ENCODE peak calls at places on chromosomes 16 and 17, in ten cellular contexts. L is hepatic stellate cell; U is foreskin fibroblast; D is GM10248; C is CD4-positive, CD25-positive, alpha-beta regulatory T cell; N is stimulated activated CD8-positive, alpha-beta memory T cell treated with anti-CD3 and anti-CD28 coated beads, Interleukin-15, amount 100 ng/mL, for 1 hour; V is stimulated activated CD4-positive, alpha-beta T cell treated with anti-CD3 and anti-CD28 coated beads, TNF-alpha, amount 100 ng/mL, for 48 hours; X is NCI-H1092 treated with DMSO at 0.1 percent for 48 hours; J is HTR-8/SVneo; T is activated naive CD4-positive, alpha-beta T cell. G is an unnamed sample.

GRCh38 chr17:489758-490329 is 137.2 kb upstream of the RPH3AL start:
- DNase-seq in C (peak; percentile 74), J (peak; percentile 63), L (peak; percentile 68), X (no peak), U (peak; percentile 46), V (peak; percentile 45), T (no peak), D (peak; percentile 50), N (peak; percentile 32), G (no peak)

GRCh38 chr17:83177611-83178532 is 98.5 kb downstream of the METRNL start:
- DNase-seq in T (no peak), C (no peak), L (no peak), J (no peak), N (no peak), U (no peak), V (no peak), D (no peak), X (no peak), G (no peak)

GRCh38 chr17:27376637-27377547 is 79.4 kb upstream of the KSR1 start:
- DNase-seq in U (peak; percentile 59), N (no peak), D (no peak), L (no peak), X (no peak), C (no peak), J (no peak), T (no peak), V (no peak), G (no peak)

GRCh38 chr16:16090238-16090637 is 133.1 kb downstream of the ABCC6 start:
- DNase-seq in J (no peak), D (no peak), N (no peak), T (no peak), C (no peak), X (no peak), L (no peak), V (no peak), U (no peak), G (no peak)

GRCh38 chr16:24540575-24541240 is 1.3 kb downstream of the RBBP6 start:
- DNase-seq in J (no peak), V (no peak), N (no peak), D (peak; percentile 18), C (peak; percentile 42), L (no peak), X (peak; percentile 20), U (no peak), T (no peak), G (no peak)

GRCh38 chr17:62827722-62828498 is 19.8 kb upstream of the MARCHF10 start:
- DNase-seq in N (no peak), V (no peak), C (no peak), D (no peak), U (no peak), X (no peak), T (no peak), L (peak; percentile 26), J (no peak), G (no peak)

GRCh38 chr17:13337864-13338371 is 263.8 kb downstream of the HS3ST3A1 start:
- DNase-seq in L (peak; percentile 26), J (peak; percentile 34), U (peak; percentile 60), C (peak; percentile 25), V (no peak), D (peak; percentile 16), N (no peak), X (peak; percentile 70), T (no peak), G (peak; percentile 26)

GRCh38 chr17:19337712-19338023 is 24.9 kb downstream of the B9D1 start:
- DNase-seq in J (no peak), N (no peak), L (no peak), V (no peak), C (no peak), U (no peak), X (no peak), D (no peak), T (no peak), G (no peak)

GRCh38 chr17:48453447-48453846 is 23.4 kb upstream of the SKAP1 start:
- DNase-seq in D (no peak), V (no peak), J (no peak), N (no peak), U (no peak), T (no peak), L (no peak), X (no peak), C (peak; percentile 77), G (no peak)

GRCh38 chr17:49226771-49227435 is 3.7 kb downstream of the PHOSPHO1 start:
- DNase-seq in T (no peak), L (no peak), C (no peak), D (no peak), N (no peak), X (no peak), V (no peak), U (no peak), J (no peak), G (no peak)